ENCODE peak calls at places on chromosome 20, in six cellular contexts. V is cardiac muscle cell, F is GM10248, O is cardiac fibroblast, E is nucleus accumbens, W is HT-29. U is an unnamed sample.

GRCh38 chr20:1626528-1627192 is 6.9 kb upstream of the SIRPB1 start:
- DNase-seq in V (no peak), F (no peak), O (no peak), E (no peak), W (no peak), U (no peak)

GRCh38 chr20:63150391-63150898 is 65.5 kb downstream of the YTHDF1 start:
- DNase-seq in V (no peak), F (no peak), O (no peak), E (no peak), W (no peak), U (no peak)

GRCh38 chr20:2814076-2814475 is 711 bp upstream of the C20orf141 start:
- DNase-seq in V (no peak), F (no peak), O (no peak), E (no peak), W (no peak), U (peak)

GRCh38 chr20:50692553-50692933 is 1.2 kb upstream of the RIPOR3 start:
- DNase-seq in V (no peak), F (no peak), O (no peak), E (no peak), W (no peak), U (no peak)

GRCh38 chr20:22529150-22530019 is 55.0 kb downstream of the FOXA2 start:
- DNase-seq in V (no peak), F (no peak), O (no peak), E (no peak), W (no peak), U (no peak)

GRCh38 chr20:1204547-1204946 is 1.3 kb downstream of the C20orf202 start:
- DNase-seq in V (no peak), F (no peak), O (no peak), E (no peak), W (no peak), U (no peak)

GRCh38 chr20:50977066-50978045 is 18.7 kb downstream of the MOCS3 start:
- DNase-seq in V (no peak), F (no peak), O (no peak), E (no peak), W (no peak), U (no peak)

GRCh38 chr20:9532069-9532809 is 17.8 kb downstream of the LAMP5 start:
- DNase-seq in V (no peak), F (no peak), O (no peak), E (no peak), W (no peak), U (no peak)

GRCh38 chr20:43584448-43585138 is 6.1 kb upstream of the IFT52 start:
- DNase-seq in V (peak), F (no peak), O (peak), E (no peak), W (no peak), U (no peak)

GRCh38 chr20:59010321-59010994 is 3.4 kb upstream of the CTSZ start:
- DNase-seq in V (peak), F (no peak), O (no peak), E (no peak), W (peak), U (no peak)

GRCh38 chr20:51500936-51501335 is 41.6 kb downstream of the NFATC2 start:
- DNase-seq in V (no peak), F (no peak), O (no peak), E (no peak), W (no peak), U (peak)

U was measured in B cell.